ENCODE peak calls at places on chromosome 5, in five cellular contexts. V is uterus, Q is IMR-90, Z is MCF 10A, K is H9. H is an unnamed sample.

GRCh38 chr5:14071433-14071832 is 71.7 kb upstream of the TRIO start:
- DNase-seq in V (no peak), Q (peak), Z (no peak), K (no peak), H (no peak)

GRCh38 chr5:13498279-13498678 is 446.2 kb downstream of the DNAH5 start:
- DNase-seq in V (no peak), Q (no peak), Z (no peak), K (no peak), H (no peak)

GRCh38 chr5:176743828-176744583 is 66.4 kb upstream of the UNC5A start:
- DNase-seq in V (no peak), Q (no peak), Z (no peak), K (peak), H (no peak)

GRCh38 chr5:76714771-76715483 is 999 bp upstream of the F2R start:
- DNase-seq in V (no peak), Q (no peak), Z (no peak), K (peak), H (no peak)

GRCh38 chr5:124492444-124493224 is 253.8 kb downstream of the ZNF608 start:
- DNase-seq in V (no peak), Q (no peak), Z (no peak), K (no peak), H (no peak)

GRCh38 chr5:168404366-168404765 is 81.9 kb upstream of the RARS1 start:
- DNase-seq in V (no peak), Q (peak), Z (peak), K (no peak), H (no peak)

GRCh38 chr5:10663531-10664183 is 97.4 kb downstream of the DAP start:
- DNase-seq in V (no peak), Q (peak), Z (peak), K (no peak), H (no peak)

GRCh38 chr5:97071101-97071500 is 71.3 kb downstream of the LIX1 start:
- DNase-seq in V (peak), Q (peak), Z (peak), K (no peak), H (no peak)

GRCh38 chr5:59756373-59757035 is 137.0 kb downstream of the PDE4D start:
- DNase-seq in V (no peak), Q (no peak), Z (no peak), K (no peak), H (no peak)

GRCh38 chr5:66475731-66476130 is 120.5 kb upstream of the MAST4 start:
- DNase-seq in V (no peak), Q (no peak), Z (no peak), K (no peak), H (no peak)

GRCh38 chr5:16313761-16314160 is 134.2 kb upstream of the MARCHF11 start:
- DNase-seq in V (no peak), Q (no peak), Z (no peak), K (no peak), H (no peak)

GRCh38 chr5:42514759-42515158 is 91.5 kb downstream of the GHR start:
- DNase-seq in V (no peak), Q (no peak), Z (peak), K (peak), H (no peak)
- TF ChIP-seq CTCF in V (no peak), Q (no peak), Z (peak), K (peak), H (no peak)

GRCh38 chr5:95114902-95115301 is 170.0 kb downstream of the MCTP1 start:
- DNase-seq in V (no peak), Q (no peak), Z (no peak), K (no peak), H (no peak)

GRCh38 chr5:95110112-95110511 is 174.8 kb downstream of the MCTP1 start:
- DNase-seq in V (no peak), Q (no peak), Z (no peak), K (no peak), H (no peak)

GRCh38 chr5:95114305-95114704 is 170.6 kb downstream of the MCTP1 start:
- DNase-seq in V (no peak), Q (no peak), Z (no peak), K (no peak), H (no peak)

GRCh38 chr5:95111141-95111540 is 173.8 kb downstream of the MCTP1 start:
- DNase-seq in V (no peak), Q (no peak), Z (no peak), K (no peak), H (no peak)

GRCh38 chr5:95113489-95113888 is 171.4 kb downstream of the MCTP1 start:
- DNase-seq in V (no peak), Q (peak), Z (no peak), K (peak), H (no peak)
- TF ChIP-seq CTCF in V (no peak), Q (peak), Z (no peak), K (peak), H (no peak)

GRCh38 chr5:1512541-1513291 is 11.0 kb downstream of the LPCAT1 start:
- DNase-seq in V (peak), Q (no peak), Z (no peak), K (peak), H (peak)

GRCh38 chr5:1513326-1514026 is 10.3 kb downstream of the LPCAT1 start:
- DNase-seq in V (peak), Q (no peak), Z (no peak), K (peak), H (no peak)

GRCh38 chr5:1511037-1511436 is 12.7 kb downstream of the LPCAT1 start:
- DNase-seq in V (peak), Q (no peak), Z (no peak), K (peak), H (peak)

GRCh38 chr5:1510631-1511030 is 13.1 kb downstream of the LPCAT1 start:
- DNase-seq in V (peak), Q (no peak), Z (no peak), K (no peak), H (peak)

DNA sequence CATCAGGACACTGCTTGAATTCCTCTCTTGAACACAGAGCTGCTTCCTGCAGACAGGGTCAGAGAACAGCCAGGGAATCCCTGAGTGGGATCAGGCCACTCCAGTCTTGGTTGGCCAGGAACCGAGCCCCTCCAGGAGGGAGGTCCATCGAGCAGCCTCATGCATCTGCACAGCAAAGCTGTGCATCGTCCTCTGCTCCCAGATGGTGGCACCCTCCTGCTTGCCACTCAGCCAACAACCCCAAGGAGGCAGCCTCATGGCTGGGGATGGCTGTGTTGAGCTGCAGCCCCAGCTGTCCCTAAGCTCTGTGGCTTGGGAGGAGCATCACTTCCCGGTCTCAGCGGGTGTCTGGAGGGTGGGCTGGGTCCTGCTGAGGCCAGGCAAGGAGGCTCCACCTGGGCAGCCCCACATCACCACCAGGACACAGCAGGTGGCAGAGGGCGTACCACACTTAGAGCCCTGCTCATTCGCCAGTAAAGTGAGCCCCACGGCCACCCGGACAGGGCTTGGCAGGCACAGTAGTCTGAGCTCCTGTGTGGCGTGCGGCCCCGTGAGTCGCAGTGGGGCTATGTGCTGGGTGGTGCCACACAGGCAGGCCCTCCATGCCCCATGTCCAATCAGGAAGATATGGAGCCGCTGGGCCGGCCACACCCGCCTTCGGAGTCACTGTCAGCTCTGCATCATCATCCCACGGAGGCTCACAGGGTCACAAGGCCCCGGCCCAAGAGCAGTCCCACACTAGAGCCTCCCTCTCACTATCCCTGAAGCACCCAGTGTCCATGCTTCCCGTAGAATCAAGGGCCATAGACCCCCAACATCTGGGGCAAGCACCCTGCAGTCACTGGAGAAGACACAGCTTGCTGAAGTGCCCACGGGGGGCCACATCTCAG is 11.9 kb downstream of the LPCAT1 start:
- DNase-seq in V (peak), Q (peak), Z (peak), K (peak), H (peak)
- TF ChIP-seq CTCF in V (no peak), Q (peak), Z (peak), K (peak), H (no peak)

GRCh38 chr5:123474238-123474637 is 37.7 kb upstream of the CSNK1G3 start:
- DNase-seq in V (no peak), Q (no peak), Z (no peak), K (no peak), H (no peak)
- TF ChIP-seq CTCF in V (no peak), Q (no peak), Z (no peak), K (no peak), H (no peak)

DNA sequence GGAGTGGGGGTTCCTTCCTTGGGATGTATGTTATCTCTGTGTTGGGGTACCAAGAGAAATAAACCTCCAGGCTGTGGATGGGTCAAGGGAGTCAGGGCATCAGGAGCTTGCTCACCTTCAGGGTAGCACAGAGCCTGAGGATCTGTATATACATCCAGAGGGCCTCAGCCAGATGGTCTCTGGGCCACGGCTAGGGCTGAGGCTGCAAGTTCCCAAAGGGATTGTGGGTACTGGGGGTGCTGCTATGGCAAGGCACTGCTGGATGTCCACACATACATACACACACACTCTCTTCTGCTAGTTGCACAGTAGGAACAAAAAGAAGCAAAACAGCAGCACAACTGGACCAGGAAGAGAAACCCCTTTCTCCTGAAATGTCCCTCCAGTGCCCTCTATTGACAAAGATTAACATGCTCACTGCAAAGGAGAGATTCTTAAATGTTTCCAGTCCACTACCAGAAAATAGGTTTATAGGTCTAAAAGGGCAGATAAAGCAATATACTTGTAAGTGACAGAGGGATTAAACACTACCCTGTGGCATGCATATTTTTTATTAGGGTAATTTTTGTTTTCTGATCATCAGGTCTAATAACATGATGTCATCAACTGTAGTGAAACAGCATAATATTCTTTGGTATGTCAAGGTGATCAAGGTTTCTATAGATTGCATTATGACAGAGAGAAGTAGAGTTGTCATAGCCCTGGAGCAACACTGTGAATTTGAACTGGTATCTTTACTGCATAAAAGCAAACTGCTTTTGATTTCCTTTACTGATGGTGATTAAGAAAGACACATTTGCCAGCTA is 56.3 kb upstream of the KCNN2 start:
- DNase-seq in V (no peak), Q (peak), Z (peak), K (peak), H (no peak)
- TF ChIP-seq CTCF in V (peak), Q (peak), Z (peak), K (peak), H (no peak)

GRCh38 chr5:139660105-139660915 is 12.2 kb downstream of the CXXC5 start:
- DNase-seq in V (peak), Q (no peak), Z (peak), K (no peak), H (no peak)

GRCh38 chr5:139657363-139658321 is 9.5 kb downstream of the CXXC5 start:
- DNase-seq in V (no peak), Q (no peak), Z (no peak), K (no peak), H (no peak)

GRCh38 chr5:139658928-139659667 is 10.9 kb downstream of the CXXC5 start:
- DNase-seq in V (peak), Q (peak), Z (peak), K (no peak), H (no peak)

GRCh38 chr5:139659673-139660072 is 11.5 kb downstream of the CXXC5 start:
- DNase-seq in V (no peak), Q (no peak), Z (no peak), K (no peak), H (no peak)

GRCh38 chr5:139658501-139658927 is 10.4 kb downstream of the CXXC5 start:
- DNase-seq in V (no peak), Q (peak), Z (peak), K (no peak), H (no peak)
- TF ChIP-seq CTCF in V (no peak), Q (no peak), Z (no peak), K (no peak), H (no peak)

DNA sequence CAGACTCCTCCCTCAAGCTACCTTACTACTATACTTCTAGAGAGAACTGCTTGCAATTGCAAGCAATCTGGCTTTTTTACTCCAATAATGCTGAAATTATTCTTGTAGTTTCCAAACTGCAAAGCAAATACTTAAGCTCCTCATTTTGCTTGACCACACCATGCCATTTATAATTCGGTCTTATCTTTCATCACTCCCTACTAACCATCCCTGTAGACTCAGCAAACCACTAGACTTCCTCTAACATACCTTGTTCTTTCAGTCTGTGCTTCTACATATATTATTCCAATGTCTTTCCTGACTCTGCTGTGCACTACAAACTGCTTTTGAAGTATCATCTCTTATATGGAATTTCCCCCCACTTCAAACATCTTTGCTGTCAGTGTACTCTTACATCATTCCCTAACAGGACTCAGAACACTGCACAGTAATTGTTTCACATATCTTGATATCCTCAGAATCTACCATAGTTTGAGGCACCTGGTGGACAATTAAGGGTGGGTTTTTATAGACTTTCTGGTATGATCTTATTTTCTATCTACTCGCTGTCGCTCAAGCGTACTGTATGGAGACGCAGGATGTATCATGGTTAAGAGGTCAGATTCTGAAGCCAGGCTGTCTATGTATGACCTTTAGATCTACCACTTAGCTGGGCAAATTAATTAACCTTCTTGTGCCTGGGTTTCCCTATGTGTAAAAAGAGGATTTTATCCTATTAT is 2.8 kb downstream of the IL6ST start:
- DNase-seq in V (no peak), Q (no peak), Z (no peak), K (no peak), H (no peak)
- TF ChIP-seq CTCF in V (no peak), Q (no peak), Z (no peak), K (no peak), H (no peak)

DNA sequence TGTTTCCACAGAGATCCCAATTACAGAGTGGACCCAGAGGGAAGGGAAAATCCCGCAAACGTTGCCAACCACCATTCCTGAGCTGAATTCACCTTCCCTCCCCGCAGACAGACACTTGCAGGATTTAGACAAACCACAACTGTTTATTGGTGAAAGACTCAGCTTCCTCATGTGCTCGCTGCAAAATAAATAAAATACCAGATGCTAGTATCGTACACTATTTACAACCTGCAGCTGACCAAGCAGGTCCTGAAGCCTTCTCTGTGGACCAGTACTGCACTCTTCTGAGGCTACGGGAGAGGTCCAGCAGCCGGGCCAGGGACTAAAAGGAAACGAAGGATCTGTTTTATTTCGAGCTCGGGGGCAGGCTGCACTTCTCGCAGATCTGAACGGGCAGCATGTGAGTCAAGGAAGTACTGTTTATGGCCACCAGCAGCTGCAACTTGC is 2.4 kb downstream of the CCNO start:
- DNase-seq in V (no peak), Q (peak), Z (no peak), K (no peak), H (no peak)
- TF ChIP-seq CTCF in V (no peak), Q (no peak), Z (no peak), K (no peak), H (no peak)

GRCh38 chr5:36739751-36740221 is 133.4 kb downstream of the SLC1A3 start:
- DNase-seq in V (no peak), Q (peak), Z (peak), K (peak), H (peak)

GRCh38 chr5:36730537-36731216 is 124.3 kb downstream of the SLC1A3 start:
- DNase-seq in V (no peak), Q (no peak), Z (no peak), K (no peak), H (no peak)

GRCh38 chr5:36733183-36733582 is 126.8 kb downstream of the SLC1A3 start:
- DNase-seq in V (no peak), Q (no peak), Z (no peak), K (no peak), H (no peak)

GRCh38 chr5:36728697-36729543 is 122.5 kb downstream of the SLC1A3 start:
- DNase-seq in V (no peak), Q (peak), Z (peak), K (no peak), H (no peak)

DNA sequence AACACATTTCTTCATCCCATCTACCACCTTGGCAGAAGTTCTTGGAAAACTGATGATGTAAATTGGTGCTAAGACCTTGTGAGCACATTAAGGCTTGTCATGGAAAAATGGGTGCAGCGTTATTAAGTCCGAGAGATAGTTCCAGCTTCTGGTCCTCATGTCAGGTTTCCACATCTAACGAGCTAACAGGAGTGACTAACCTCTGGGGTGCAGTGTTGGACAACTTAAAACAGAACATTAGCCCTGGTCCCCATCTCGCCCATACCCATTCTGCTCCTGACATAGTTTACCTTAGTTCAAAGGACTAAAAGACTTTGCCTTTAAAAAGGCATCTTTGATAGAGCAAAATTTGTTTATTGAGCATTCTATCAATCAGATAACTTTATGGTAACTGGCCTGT is 128.0 kb downstream of the SLC1A3 start:
- DNase-seq in V (no peak), Q (peak), Z (peak), K (no peak), H (no peak)
- TF ChIP-seq CTCF in V (no peak), Q (peak), Z (peak), K (peak), H (no peak)

H was measured in omental fat pad.